ENCODE peak calls at places on chromosomes 7 and 10, in nine cellular contexts. S is NCI-H69, X is cardiac fibroblast, U is ELR, B is HuH-7.5, H is right lobe of liver, F is OCI-LY7, V is ovary, R is H4. Z is an unnamed sample.

GRCh38 chr10:119421887-119422684 is 120.4 kb downstream of the RGS10 start:
- DNase-seq in B (no peak), R (no peak), S (peak; percentile 77), V (peak; percentile 17), F (no peak), U (peak; percentile 11), X (peak; percentile 42), H (no peak), Z (peak; percentile 39)

GRCh38 chr7:34842782-34843181 is 184.8 kb downstream of the NPSR1 start:
- DNase-seq in U (peak; percentile 29), X (peak; percentile 16), H (no peak), F (no peak), R (no peak), S (no peak), B (no peak), V (no peak), Z (no peak)

GRCh38 chr7:2009541-2010001 is 223.2 kb downstream of the MAD1L1 start:
- DNase-seq in X (peak; percentile 6), H (peak; percentile 19), V (peak; percentile 30), F (no peak), R (no peak), S (peak; percentile 14), B (no peak), U (no peak), Z (no peak)

GRCh38 chr7:93558705-93559614 is 15.6 kb downstream of the CALCR start:
- DNase-seq in F (no peak), U (no peak), B (no peak), H (no peak), R (no peak), V (no peak), S (no peak), X (no peak), Z (no peak)

GRCh38 chr7:149224352-149224751 is 15.1 kb upstream of the ZNF212 start:
- DNase-seq in X (no peak), F (no peak), B (no peak), R (no peak), H (no peak), U (no peak), S (no peak), V (no peak), Z (no peak)

GRCh38 chr10:8054243-8054497 is 318 bp upstream of the GATA3 start:
- DNase-seq in B (no peak), V (no peak), X (peak; percentile 44), F (no peak), U (peak; percentile 45), S (no peak), H (no peak), R (no peak), Z (no peak)

GRCh38 chr10:119090026-119090808 is 9.6 kb upstream of the EIF3A start:
- DNase-seq in B (no peak), S (no peak), U (no peak), R (no peak), H (no peak), X (no peak), F (no peak), V (no peak), Z (no peak)

GRCh38 chr7:44196450-44196872 is 4.3 kb upstream of the YKT6 start:
- DNase-seq in V (no peak), H (no peak), X (peak; percentile 73), B (no peak), S (peak; percentile 73), F (peak; percentile 75), R (peak; percentile 68), U (peak; percentile 74), Z (peak; percentile 80)

GRCh38 chr10:63628526-63629362 is 107.5 kb downstream of the REEP3 start:
- DNase-seq in F (peak; percentile 76), V (peak; percentile 55), R (peak; percentile 38), S (peak; percentile 97), H (peak; percentile 48), X (peak; percentile 70), U (peak; percentile 57), B (peak; percentile 25), Z (peak; percentile 93)

GRCh38 chr7:29277436-29278215 is 83.1 kb downstream of the CHN2 start:
- DNase-seq in R (no peak), F (no peak), X (no peak), V (no peak), B (no peak), H (no peak), U (no peak), S (no peak), Z (no peak)

GRCh38 chr10:21021843-21022594 is 124.9 kb upstream of the NEBL start:
- DNase-seq in F (peak; percentile 28), H (no peak), V (no peak), S (peak; percentile 33), B (peak; percentile 23), U (no peak), R (no peak), X (peak; percentile 90), Z (peak; percentile 13)

GRCh38 chr7:70040971-70041766 is 442.9 kb downstream of the AUTS2 start:
- DNase-seq in H (no peak), X (peak; percentile 49), R (peak; percentile 55), U (no peak), B (no peak), S (peak; percentile 63), V (no peak), F (peak; percentile 28), Z (peak; percentile 52)

GRCh38 chr10:131313377-131313776 is 1.9 kb upstream of the TCERG1L start:
- DNase-seq in H (no peak), U (no peak), F (no peak), X (no peak), S (no peak), R (no peak), B (no peak), V (no peak), Z (no peak)

GRCh38 chr10:121927361-121927840 is 430 bp downstream of the ATE1 start:
- DNase-seq in H (peak; percentile 74), V (peak; percentile 60), F (peak; percentile 48), S (peak; percentile 53), X (peak; percentile 46), U (peak; percentile 81), R (peak; percentile 17), B (peak; percentile 40), Z (peak; percentile 84)

GRCh38 chr7:155858521-155859061 is 46.3 kb upstream of the SHH start:
- DNase-seq in R (peak; percentile 28), S (no peak), V (no peak), U (peak; percentile 37), H (no peak), X (peak; percentile 44), F (no peak), B (no peak), Z (no peak)

GRCh38 chr7:10588084-10588483 is 385.6 kb upstream of the PHF14 start:
- DNase-seq in V (no peak), H (no peak), S (no peak), X (no peak), F (no peak), U (no peak), B (no peak), R (no peak), Z (no peak)

GRCh38 chr7:158299607-158300006 is 288.0 kb downstream of the PTPRN2 start:
- DNase-seq in S (no peak), R (no peak), X (no peak), F (no peak), V (no peak), B (no peak), U (no peak), H (no peak), Z (no peak)

GRCh38 chr10:43252166-43252784 is 14.6 kb downstream of the RASGEF1A start:
- DNase-seq in V (peak; percentile 2), U (no peak), F (no peak), S (no peak), R (no peak), B (no peak), X (no peak), H (no peak), Z (no peak)

GRCh38 chr10:14971867-14972448 is 12.8 kb downstream of the MEIG1 start:
- DNase-seq in X (peak; percentile 51), U (peak; percentile 42), F (peak; percentile 65), S (peak; percentile 35), B (no peak), V (no peak), H (no peak), R (no peak), Z (peak; percentile 59)

GRCh38 chr10:62175256-62175655 is 93.4 kb downstream of the RTKN2 start:
- DNase-seq in S (no peak), B (no peak), V (no peak), R (no peak), U (no peak), H (no peak), X (peak; percentile 42), F (no peak), Z (no peak)

GRCh38 chr10:116612107-116612506 is 8.6 kb upstream of the PNLIPRP2 start:
- DNase-seq in S (no peak), X (no peak), V (no peak), R (no peak), B (no peak), U (no peak), F (no peak), H (no peak), Z (no peak)

GRCh38 chr10:47287365-47287802 is 12.6 kb upstream of the GDF10 start:
- DNase-seq in S (peak; percentile 9), X (no peak), R (no peak), H (no peak), U (no peak), B (no peak), V (no peak), F (no peak), Z (no peak)

GRCh38 chr10:30840386-30841074 is 191.1 kb downstream of the ZNF438 start:
- DNase-seq in S (no peak), X (no peak), V (no peak), B (no peak), H (no peak), U (no peak), R (no peak), F (no peak), Z (peak; percentile 78)

GRCh38 chr7:138929969-138930368 is 51.2 kb downstream of the KIAA1549 start:
- DNase-seq in X (no peak), S (no peak), R (no peak), F (no peak), H (no peak), U (no peak), B (no peak), V (no peak), Z (no peak)

GRCh38 chr7:129919492-129919891 is 33.3 kb downstream of the UBE2H start:
- DNase-seq in X (no peak), V (no peak), B (no peak), H (no peak), R (no peak), U (no peak), F (no peak), S (no peak), Z (no peak)

GRCh38 chr10:87818505-87819273 is 663 bp upstream of the ATAD1 start:
- DNase-seq in B (peak; percentile 13), S (peak; percentile 73), X (no peak), V (peak; percentile 29), U (peak; percentile 53), H (peak; percentile 49), R (no peak), F (peak; percentile 91), Z (peak; percentile 73)

GRCh38 chr10:122678266-122678665 is 21.4 kb downstream of the C10orf120 start:
- DNase-seq in S (no peak), H (no peak), R (no peak), V (no peak), U (no peak), F (no peak), X (no peak), B (no peak), Z (no peak)

Z was measured in left kidney.